ENCODE peak calls at places on chromosome 22, in nine cellular contexts. One of them, this sample, is unnamed.

GRCh38 chr22:24359452-24360120 is 67.8 kb upstream of the ADORA2A start:
- DNase-seq in endodermal cell: no peak
- DNase-seq in neural crest cell: no peak
- DNase-seq in NT2/D1: no peak
- DNase-seq in substantia nigra: no peak
- DNase-seq in astrocyte of the spinal cord: no peak
- DNase-seq in AG09309: no peak
- DNase-seq in erythroblast: no peak
- DNase-seq in anterior cingulate cortex: no peak
- DNase-seq in this sample: no peak

GRCh38 chr22:23532756-23533155 is 47.3 kb downstream of the IGLL1 start:
- DNase-seq in endodermal cell: peak
- DNase-seq in neural crest cell: no peak
- DNase-seq in NT2/D1: no peak
- DNase-seq in substantia nigra: no peak
- DNase-seq in astrocyte of the spinal cord: no peak
- DNase-seq in AG09309: no peak
- DNase-seq in erythroblast: no peak
- DNase-seq in anterior cingulate cortex: no peak
- DNase-seq in this sample: no peak

GRCh38 chr22:35154937-35155387 is 89.0 kb downstream of the ISX start:
- DNase-seq in endodermal cell: peak
- DNase-seq in neural crest cell: peak
- DNase-seq in NT2/D1: peak
- DNase-seq in substantia nigra: no peak
- DNase-seq in astrocyte of the spinal cord: peak
- DNase-seq in AG09309: peak
- DNase-seq in erythroblast: peak
- DNase-seq in anterior cingulate cortex: no peak
- DNase-seq in this sample: peak

GRCh38 chr22:48737461-48738203 is 1090.0 kb downstream of the BRD1 start:
- DNase-seq in endodermal cell: no peak
- DNase-seq in neural crest cell: no peak
- DNase-seq in NT2/D1: no peak
- DNase-seq in substantia nigra: no peak
- DNase-seq in astrocyte of the spinal cord: no peak
- DNase-seq in AG09309: no peak
- DNase-seq in erythroblast: no peak
- DNase-seq in anterior cingulate cortex: no peak
- DNase-seq in this sample: no peak

GRCh38 chr22:41288245-41288946 is 2.4 kb upstream of the RANGAP1 start:
- DNase-seq in endodermal cell: peak
- DNase-seq in neural crest cell: no peak
- DNase-seq in NT2/D1: no peak
- DNase-seq in substantia nigra: no peak
- DNase-seq in astrocyte of the spinal cord: peak
- DNase-seq in AG09309: no peak
- DNase-seq in erythroblast: no peak
- DNase-seq in anterior cingulate cortex: no peak
- DNase-seq in this sample: no peak

GRCh38 chr22:37514526-37515051 is 4.6 kb downstream of the CARD10 start:
- DNase-seq in endodermal cell: no peak
- DNase-seq in neural crest cell: no peak
- DNase-seq in NT2/D1: no peak
- DNase-seq in substantia nigra: no peak
- DNase-seq in astrocyte of the spinal cord: no peak
- DNase-seq in AG09309: no peak
- DNase-seq in erythroblast: no peak
- DNase-seq in anterior cingulate cortex: no peak
- DNase-seq in this sample: no peak

GRCh38 chr22:43202756-43203155 is 15.8 kb upstream of the TTLL12 start:
- DNase-seq in endodermal cell: no peak
- DNase-seq in neural crest cell: no peak
- DNase-seq in NT2/D1: no peak
- DNase-seq in substantia nigra: no peak
- DNase-seq in astrocyte of the spinal cord: no peak
- DNase-seq in AG09309: no peak
- DNase-seq in erythroblast: no peak
- DNase-seq in anterior cingulate cortex: no peak
- DNase-seq in this sample: no peak

GRCh38 chr22:18078329-18079041 is 695 bp downstream of the PEX26 start:
- DNase-seq in endodermal cell: peak
- DNase-seq in neural crest cell: no peak
- DNase-seq in NT2/D1: no peak
- DNase-seq in substantia nigra: no peak
- DNase-seq in astrocyte of the spinal cord: no peak
- DNase-seq in AG09309: no peak
- DNase-seq in erythroblast: peak
- DNase-seq in anterior cingulate cortex: no peak
- DNase-seq in this sample: peak

GRCh38 chr22:22394589-22394988 is 114.0 kb downstream of the ZNF280B start:
- DNase-seq in endodermal cell: peak
- DNase-seq in neural crest cell: no peak
- DNase-seq in NT2/D1: no peak
- DNase-seq in substantia nigra: no peak
- DNase-seq in astrocyte of the spinal cord: no peak
- DNase-seq in AG09309: no peak
- DNase-seq in erythroblast: no peak
- DNase-seq in anterior cingulate cortex: no peak
- DNase-seq in this sample: no peak

GRCh38 chr22:37492428-37493344 is 6.5 kb upstream of the MFNG start:
- DNase-seq in endodermal cell: peak
- DNase-seq in neural crest cell: no peak
- DNase-seq in NT2/D1: no peak
- DNase-seq in substantia nigra: no peak
- DNase-seq in astrocyte of the spinal cord: peak
- DNase-seq in AG09309: peak
- DNase-seq in erythroblast: peak
- DNase-seq in anterior cingulate cortex: no peak
- DNase-seq in this sample: peak

GRCh38 chr22:17097701-17098100 is 12.9 kb downstream of the IL17RA start:
- DNase-seq in endodermal cell: no peak
- DNase-seq in neural crest cell: no peak
- DNase-seq in NT2/D1: no peak
- DNase-seq in substantia nigra: no peak
- DNase-seq in astrocyte of the spinal cord: no peak
- DNase-seq in AG09309: no peak
- DNase-seq in erythroblast: no peak
- DNase-seq in anterior cingulate cortex: no peak
- DNase-seq in this sample: no peak

GRCh38 chr22:23763579-23764331 is 965 bp downstream of the C22orf15 start:
- DNase-seq in endodermal cell: peak
- DNase-seq in neural crest cell: no peak
- DNase-seq in NT2/D1: no peak
- DNase-seq in substantia nigra: no peak
- DNase-seq in astrocyte of the spinal cord: no peak
- DNase-seq in AG09309: no peak
- DNase-seq in erythroblast: peak
- DNase-seq in anterior cingulate cortex: no peak
- DNase-seq in this sample: peak

GRCh38 chr22:48900626-48901025 is 927.0 kb downstream of the BRD1 start:
- DNase-seq in endodermal cell: no peak
- DNase-seq in neural crest cell: no peak
- DNase-seq in NT2/D1: no peak
- DNase-seq in substantia nigra: no peak
- DNase-seq in astrocyte of the spinal cord: no peak
- DNase-seq in AG09309: no peak
- DNase-seq in erythroblast: no peak
- DNase-seq in anterior cingulate cortex: no peak
- DNase-seq in this sample: no peak

GRCh38 chr22:33853200-33854097 is 66.8 kb downstream of the LARGE1 start:
- DNase-seq in endodermal cell: no peak
- DNase-seq in neural crest cell: no peak
- DNase-seq in NT2/D1: no peak
- DNase-seq in substantia nigra: peak
- DNase-seq in astrocyte of the spinal cord: peak
- DNase-seq in AG09309: peak
- DNase-seq in erythroblast: no peak
- DNase-seq in anterior cingulate cortex: no peak
- DNase-seq in this sample: no peak

GRCh38 chr22:32389685-32390084 is 22.4 kb downstream of the RTCB start:
- DNase-seq in endodermal cell: peak
- DNase-seq in neural crest cell: peak
- DNase-seq in NT2/D1: no peak
- DNase-seq in substantia nigra: no peak
- DNase-seq in astrocyte of the spinal cord: peak
- DNase-seq in AG09309: no peak
- DNase-seq in erythroblast: peak
- DNase-seq in anterior cingulate cortex: no peak
- DNase-seq in this sample: no peak

GRCh38 chr22:47209077-47209514 is 446.6 kb downstream of the TBC1D22A start:
- DNase-seq in endodermal cell: no peak
- DNase-seq in neural crest cell: no peak
- DNase-seq in NT2/D1: no peak
- DNase-seq in substantia nigra: no peak
- DNase-seq in astrocyte of the spinal cord: no peak
- DNase-seq in AG09309: no peak
- DNase-seq in erythroblast: no peak
- DNase-seq in anterior cingulate cortex: no peak
- DNase-seq in this sample: no peak

GRCh38 chr22:50173221-50173982 is 2.9 kb downstream of the PANX2 start:
- DNase-seq in endodermal cell: no peak
- DNase-seq in neural crest cell: no peak
- DNase-seq in NT2/D1: no peak
- DNase-seq in substantia nigra: no peak
- DNase-seq in astrocyte of the spinal cord: no peak
- DNase-seq in AG09309: no peak
- DNase-seq in erythroblast: no peak
- DNase-seq in anterior cingulate cortex: no peak
- DNase-seq in this sample: no peak

GRCh38 chr22:45190473-45190872 is 26.7 kb downstream of the NUP50 start:
- DNase-seq in endodermal cell: no peak
- DNase-seq in neural crest cell: no peak
- DNase-seq in NT2/D1: no peak
- DNase-seq in substantia nigra: no peak
- DNase-seq in astrocyte of the spinal cord: no peak
- DNase-seq in AG09309: no peak
- DNase-seq in erythroblast: no peak
- DNase-seq in anterior cingulate cortex: no peak
- DNase-seq in this sample: no peak

GRCh38 chr22:45098056-45098455 is 65.7 kb upstream of the NUP50 start:
- DNase-seq in endodermal cell: no peak
- DNase-seq in neural crest cell: no peak
- DNase-seq in NT2/D1: no peak
- DNase-seq in substantia nigra: no peak
- DNase-seq in astrocyte of the spinal cord: no peak
- DNase-seq in AG09309: no peak
- DNase-seq in erythroblast: no peak
- DNase-seq in anterior cingulate cortex: no peak
- DNase-seq in this sample: no peak

GRCh38 chr22:49011769-49012598 is 815.7 kb downstream of the BRD1 start:
- DNase-seq in endodermal cell: peak
- DNase-seq in neural crest cell: no peak
- DNase-seq in NT2/D1: no peak
- DNase-seq in substantia nigra: no peak
- DNase-seq in astrocyte of the spinal cord: no peak
- DNase-seq in AG09309: no peak
- DNase-seq in erythroblast: no peak
- DNase-seq in anterior cingulate cortex: no peak
- DNase-seq in this sample: no peak

GRCh38 chr22:44151661-44152060 is 29.1 kb upstream of the PARVG start:
- DNase-seq in endodermal cell: no peak
- DNase-seq in neural crest cell: no peak
- DNase-seq in NT2/D1: no peak
- DNase-seq in substantia nigra: no peak
- DNase-seq in astrocyte of the spinal cord: peak
- DNase-seq in AG09309: no peak
- DNase-seq in erythroblast: no peak
- DNase-seq in anterior cingulate cortex: no peak
- DNase-seq in this sample: no peak

GRCh38 chr22:32590556-32590955 is 115.9 kb downstream of the FBXO7 start:
- DNase-seq in endodermal cell: no peak
- DNase-seq in neural crest cell: no peak
- DNase-seq in NT2/D1: no peak
- DNase-seq in substantia nigra: no peak
- DNase-seq in astrocyte of the spinal cord: peak
- DNase-seq in AG09309: peak
- DNase-seq in erythroblast: no peak
- DNase-seq in anterior cingulate cortex: no peak
- DNase-seq in this sample: no peak